ENCODE peak calls at places on chromosomes 16 and 17, in eight cellular contexts. R, W, U, K, N, T, Y and B are unnamed samples.
A peak's percentile ranks its signal among the peaks of the same experiment; 100 is the strongest.

GRCh38 chr17:68197997-68198930 is 49.6 kb upstream of the AMZ2 start:
- DNase-seq in R (no peak), W (no peak), U (no peak), K (no peak), N (peak; percentile 67), T (peak; percentile 79), Y (no peak), B (no peak)

GRCh38 chr17:354651-355556 is 2.3 kb upstream of the RPH3AL start:
- DNase-seq in R (no peak), W (peak; percentile 31), U (no peak), K (no peak), N (peak; percentile 52), T (peak; percentile 7), Y (peak; percentile 21), B (no peak)

GRCh38 chr16:69346683-69347082 is 4.9 kb downstream of the TMED6 start:
- DNase-seq in R (no peak), W (no peak), U (no peak), K (no peak), N (no peak), T (no peak), Y (no peak), B (no peak)

GRCh38 chr17:52025231-52025630 is 133.3 kb downstream of the CA10 start:
- DNase-seq in R (no peak), W (no peak), U (no peak), K (no peak), N (no peak), T (no peak), Y (no peak), B (no peak)

GRCh38 chr16:13643412-13643811 is 276.5 kb upstream of the ERCC4 start:
- DNase-seq in R (no peak), W (no peak), U (no peak), K (no peak), N (no peak), T (no peak), Y (no peak), B (no peak)

GRCh38 chr17:71057448-71057847 is 888.1 kb downstream of the KCNJ2 start:
- DNase-seq in R (no peak), W (no peak), U (peak; percentile 79), K (no peak), N (no peak), T (no peak), Y (no peak), B (peak; percentile 55)

GRCh38 chr17:68204736-68205135 is 43.1 kb upstream of the AMZ2 start:
- DNase-seq in R (no peak), W (no peak), U (no peak), K (no peak), N (no peak), T (peak; percentile 61), Y (no peak), B (no peak)

GRCh38 chr17:80254396-80255241 is 6.0 kb upstream of the RNF213 start:
- DNase-seq in R (peak; percentile 65), W (no peak), U (peak; percentile 84), K (peak; percentile 86), N (peak; percentile 73), T (peak; percentile 100), Y (no peak), B (peak; percentile 92)

GRCh38 chr16:3461120-3461519 is 17.6 kb downstream of the NAA60 start:
- DNase-seq in R (no peak), W (no peak), U (no peak), K (no peak), N (no peak), T (no peak), Y (no peak), B (no peak)

GRCh38 chr17:34154916-34155730 is 100.0 kb upstream of the CCL2 start:
- DNase-seq in R (no peak), W (no peak), U (no peak), K (no peak), N (no peak), T (no peak), Y (no peak), B (no peak)

GRCh38 chr17:61723183-61723582 is 132.2 kb upstream of the NACA2 start:
- DNase-seq in R (no peak), W (no peak), U (no peak), K (no peak), N (peak; percentile 39), T (no peak), Y (no peak), B (no peak)

GRCh38 chr16:3131755-3132377 is 3.0 kb upstream of the ZNF213 start:
- DNase-seq in R (no peak), W (peak; percentile 62), U (peak; percentile 28), K (peak; percentile 58), N (peak; percentile 71), T (peak; percentile 44), Y (peak; percentile 40), B (peak; percentile 60)

DNA sequence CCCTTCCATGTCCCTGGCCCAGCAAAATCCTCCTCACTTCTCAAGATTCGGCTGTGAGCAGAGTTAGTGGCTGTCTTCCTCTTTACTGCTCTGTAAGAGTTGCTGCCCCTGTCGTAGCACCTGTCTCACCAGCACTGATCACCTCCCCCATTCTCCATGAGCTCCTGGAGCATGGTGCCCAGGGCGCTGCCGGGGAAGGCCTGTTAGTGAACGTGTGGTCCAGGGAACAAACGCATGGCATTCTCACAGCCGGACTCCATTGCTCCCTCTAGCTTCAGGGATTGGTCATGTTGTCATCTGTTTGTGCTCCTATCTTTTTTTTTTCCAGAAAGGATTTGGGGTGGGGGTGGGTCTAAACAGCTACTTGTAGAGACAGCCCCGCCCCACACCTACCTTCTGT is 141.2 kb downstream of the CMIP start:
- DNase-seq in R (no peak), W (peak; percentile 12), U (no peak), K (peak; percentile 23), N (peak; percentile 59), T (peak; percentile 25), Y (peak; percentile 1), B (peak; percentile 39)
- TF ChIP-seq CTCF in R (peak; percentile 4), W (peak; percentile 31), U (peak; percentile 32), K (peak; percentile 57), N (peak; percentile 37), T (peak; percentile 52), Y (no peak), B (no peak)

DNA sequence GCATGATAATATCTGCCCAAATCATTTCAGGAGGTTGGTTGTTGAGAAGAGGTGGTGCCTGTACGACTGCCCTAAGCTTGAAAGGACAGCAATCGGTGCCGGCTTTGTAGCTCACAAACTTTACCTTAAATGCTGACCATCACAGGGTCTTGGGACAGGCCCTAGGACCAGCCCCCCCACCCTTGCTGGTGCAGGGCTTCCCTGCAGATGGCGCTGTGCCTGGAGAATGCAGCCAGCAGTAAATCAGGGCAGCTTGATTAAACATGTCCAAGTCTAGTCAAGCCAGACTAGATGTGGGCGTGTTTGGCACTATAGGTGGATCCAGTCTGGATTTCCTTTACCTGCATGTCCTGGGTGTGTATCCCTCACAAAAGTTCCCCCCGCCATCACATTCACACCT is 135.5 kb upstream of the CRHR1 start:
- DNase-seq in R (no peak), W (no peak), U (no peak), K (no peak), N (no peak), T (no peak), Y (no peak), B (no peak)
- TF ChIP-seq CTCF in R (no peak), W (no peak), U (no peak), K (no peak), N (no peak), T (peak; percentile 45), Y (no peak), B (no peak)

GRCh38 chr16:66658860-66659190 is 37.7 kb downstream of the CMTM4 start:
- DNase-seq in R (no peak), W (no peak), U (no peak), K (no peak), N (no peak), T (no peak), Y (no peak), B (no peak)

GRCh38 chr16:66660422-66661209 is 35.9 kb downstream of the CMTM4 start:
- DNase-seq in R (peak; percentile 85), W (peak; percentile 89), U (peak; percentile 74), K (peak; percentile 90), N (no peak), T (peak; percentile 73), Y (peak; percentile 75), B (peak; percentile 74)

GRCh38 chr16:66661210-66661560 is 35.4 kb downstream of the CMTM4 start:
- DNase-seq in R (no peak), W (no peak), U (no peak), K (no peak), N (no peak), T (no peak), Y (no peak), B (no peak)

GRCh38 chr16:66658143-66658859 is 38.2 kb downstream of the CMTM4 start:
- DNase-seq in R (no peak), W (no peak), U (no peak), K (no peak), N (no peak), T (no peak), Y (no peak), B (no peak)

GRCh38 chr16:66662445-66663194 is 33.9 kb downstream of the CMTM4 start:
- DNase-seq in R (no peak), W (peak; percentile 35), U (peak; percentile 58), K (peak; percentile 73), N (no peak), T (peak; percentile 36), Y (no peak), B (peak; percentile 57)
- TF ChIP-seq CTCF in R (peak; percentile 65), W (peak; percentile 59), U (peak; percentile 69), K (peak; percentile 75), N (peak; percentile 47), T (peak; percentile 67), Y (peak; percentile 19), B (peak; percentile 50)

GRCh38 chr16:46855389-46855788 is 24.4 kb upstream of the C16orf87 start:
- DNase-seq in R (no peak), W (no peak), U (no peak), K (no peak), N (peak; percentile 68), T (no peak), Y (no peak), B (no peak)
- TF ChIP-seq CTCF in R (no peak), W (no peak), U (no peak), K (no peak), N (no peak), T (no peak), Y (no peak), B (no peak)

GRCh38 chr16:88831838-88832237 is 20.1 kb upstream of the APRT start:
- DNase-seq in R (no peak), W (no peak), U (no peak), K (no peak), N (no peak), T (no peak), Y (no peak), B (peak; percentile 43)
- TF ChIP-seq CTCF in R (no peak), W (no peak), U (no peak), K (no peak), N (no peak), T (no peak), Y (no peak), B (no peak)

GRCh38 chr16:6331770-6332169 is 1000.9 kb upstream of the RBFOX1 start:
- DNase-seq in R (no peak), W (no peak), U (no peak), K (no peak), N (no peak), T (no peak), Y (no peak), B (no peak)

DNA sequence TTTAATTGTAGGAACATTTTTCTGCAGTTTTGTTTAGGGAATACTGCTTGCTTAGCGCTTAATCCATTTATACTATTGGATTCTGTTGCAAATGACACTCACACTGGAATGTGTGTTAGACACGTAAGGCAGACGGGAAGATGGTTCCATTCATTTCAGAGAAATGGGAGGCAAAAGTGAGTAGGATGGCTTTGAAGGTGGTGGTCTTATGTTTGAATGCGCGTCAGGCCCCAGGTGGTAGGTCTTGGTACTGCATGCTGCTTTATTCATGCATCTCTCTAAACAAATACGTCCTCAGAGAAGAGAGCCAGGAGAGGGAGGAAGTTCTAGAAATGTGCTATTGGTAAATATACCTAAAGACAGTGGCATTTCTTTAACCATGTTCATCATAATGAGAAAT is 997.6 kb upstream of the RBFOX1 start:
- DNase-seq in R (no peak), W (peak; percentile 22), U (no peak), K (peak; percentile 17), N (no peak), T (peak; percentile 5), Y (no peak), B (no peak)
- TF ChIP-seq CTCF in R (peak; percentile 32), W (peak; percentile 25), U (peak; percentile 48), K (peak; percentile 58), N (peak; percentile 70), T (peak; percentile 47), Y (no peak), B (no peak)